ENCODE peak calls at places on chromosomes 2 and 18, in seven cellular contexts. E is AG10803, C is retinal pigment epithelial cell, T is pancreas, P is upper lobe of right lung, H is heart right ventricle, X is adrenal gland. O is an unnamed sample.

GRCh38 chr2:99365661-99366060 is 28.5 kb downstream of the EIF5B start:
- DNase-seq in X (no peak), C (no peak), T (no peak), P (no peak), E (no peak), H (no peak), O (no peak)

GRCh38 chr2:240360645-240361475 is 74.6 kb upstream of the GPC1 start:
- DNase-seq in E (no peak), C (no peak), P (no peak), T (no peak), X (no peak), H (no peak), O (no peak)

GRCh38 chr2:47559079-47559684 is 156.2 kb downstream of the MSH2 start:
- DNase-seq in H (no peak), P (no peak), T (no peak), E (no peak), C (peak), X (peak), O (no peak)

GRCh38 chr2:68839260-68839833 is 31.9 kb downstream of the BMP10 start:
- DNase-seq in T (no peak), X (no peak), P (no peak), C (no peak), H (no peak), E (no peak), O (peak)

GRCh38 chr2:112096098-112096497 is 41.0 kb downstream of the TMEM87B start:
- DNase-seq in E (peak), C (no peak), T (no peak), H (no peak), P (no peak), X (no peak), O (no peak)

GRCh38 chr2:111032721-111033532 is 87.8 kb upstream of the BCL2L11 start:
- DNase-seq in T (peak), C (no peak), E (no peak), H (no peak), X (no peak), P (no peak), O (no peak)

GRCh38 chr2:216082805-216083204 is 1.1 kb downstream of the TMEM169 start:
- DNase-seq in E (no peak), H (no peak), T (no peak), P (no peak), C (no peak), X (peak), O (peak)

GRCh38 chr2:127233710-127234109 is 13.6 kb upstream of the CYP27C1 start:
- DNase-seq in T (no peak), X (no peak), P (no peak), C (no peak), H (no peak), E (no peak), O (no peak)

GRCh38 chr18:23835076-23835475 is 145.8 kb downstream of the LAMA3 start:
- DNase-seq in T (no peak), P (no peak), X (no peak), C (no peak), H (no peak), E (no peak), O (no peak)

GRCh38 chr2:13558368-13558767 is 841.6 kb downstream of the TRIB2 start:
- DNase-seq in H (no peak), C (peak), P (no peak), X (no peak), T (no peak), E (no peak), O (no peak)

GRCh38 chr2:205683991-205684390 is 1.7 kb downstream of the NRP2 start:
- DNase-seq in X (no peak), C (no peak), E (no peak), P (no peak), T (no peak), H (no peak), O (no peak)

GRCh38 chr2:178403671-178404379 is 47.1 kb downstream of the PRKRA start:
- DNase-seq in C (no peak), P (no peak), X (no peak), E (peak), H (no peak), T (no peak), O (no peak)

GRCh38 chr2:188181035-188181434 is 110.6 kb upstream of the GULP1 start:
- DNase-seq in H (no peak), P (no peak), X (no peak), T (no peak), E (no peak), C (no peak), O (no peak)

GRCh38 chr2:201618744-201619654 is 24.3 kb downstream of the TMEM237 start:
- DNase-seq in X (peak), C (no peak), E (peak), P (peak), H (peak), T (peak), O (peak)

GRCh38 chr2:229170907-229171306 is 100.2 kb downstream of the PID1 start:
- DNase-seq in P (no peak), X (no peak), C (no peak), H (no peak), E (no peak), T (no peak), O (no peak)

GRCh38 chr2:190199109-190199508 is 120.5 kb downstream of the HIBCH start:
- DNase-seq in H (no peak), P (no peak), T (no peak), E (no peak), X (no peak), C (no peak), O (no peak)

GRCh38 chr18:70981400-70982140 is 692.7 kb downstream of the SOCS6 start:
- DNase-seq in E (no peak), C (no peak), P (no peak), T (no peak), X (no peak), H (no peak), O (no peak)

GRCh38 chr2:20424300-20425290 is 22.3 kb upstream of the RHOB start:
- DNase-seq in X (peak), C (no peak), H (peak), E (peak), P (peak), T (peak), O (peak)

GRCh38 chr18:9684901-9685738 is 23.0 kb upstream of the RAB31 start:
- DNase-seq in P (peak), H (peak), X (no peak), C (no peak), T (no peak), E (peak), O (no peak)

GRCh38 chr2:1784986-1785617 is 40.8 kb upstream of the PXDN start:
- DNase-seq in E (no peak), C (no peak), H (no peak), T (no peak), P (no peak), X (no peak), O (no peak)

GRCh38 chr2:170142502-170142901 is 35.4 kb upstream of the MYO3B start:
- DNase-seq in P (no peak), T (no peak), X (peak), H (no peak), E (no peak), C (no peak), O (no peak)

GRCh38 chr2:183799761-183800160 is 675.5 kb downstream of the NUP35 start:
- DNase-seq in X (no peak), E (no peak), P (no peak), T (no peak), H (no peak), C (no peak), O (no peak)

GRCh38 chr18:9708882-9709877 is 1.1 kb downstream of the RAB31 start:
- DNase-seq in E (peak), H (peak), P (peak), T (no peak), C (no peak), X (peak), O (peak)

GRCh38 chr2:74865770-74866674 is 32.1 kb downstream of the HK2 start:
- DNase-seq in P (peak), T (no peak), H (no peak), E (no peak), X (no peak), C (no peak), O (no peak)

GRCh38 chr2:165113414-165113813 is 90.4 kb downstream of the SCN3A start:
- DNase-seq in E (peak), P (no peak), C (no peak), T (no peak), X (no peak), H (no peak), O (no peak)

GRCh38 chr2:99389371-99389770 is 52.2 kb downstream of the EIF5B start:
- DNase-seq in P (no peak), C (no peak), E (peak), X (no peak), T (no peak), H (no peak), O (no peak)

GRCh38 chr2:12326449-12327190 is 390.1 kb upstream of the TRIB2 start:
- DNase-seq in X (no peak), P (no peak), H (no peak), E (no peak), C (no peak), T (no peak), O (peak)

GRCh38 chr2:64838817-64839216 is 150.4 kb upstream of the SLC1A4 start:
- DNase-seq in T (no peak), X (peak), P (peak), C (peak), E (peak), H (no peak), O (no peak)

GRCh38 chr2:109260886-109261700 is 132.1 kb downstream of the SH3RF3 start:
- DNase-seq in C (no peak), P (peak), T (peak), X (no peak), E (peak), H (no peak), O (no peak)

GRCh38 chr18:57859314-57859713 is 56.2 kb upstream of the ATP8B1 start:
- DNase-seq in C (no peak), X (peak), E (no peak), T (no peak), H (no peak), P (no peak), O (peak)

GRCh38 chr2:223464071-223464470 is 138.1 kb downstream of the SCG2 start:
- DNase-seq in H (no peak), X (no peak), E (no peak), P (no peak), C (no peak), T (no peak), O (no peak)

GRCh38 chr2:70988726-70989648 is 5.7 kb downstream of the TEX261 start:
- DNase-seq in H (no peak), X (no peak), E (no peak), T (no peak), P (peak), C (no peak), O (no peak)

GRCh38 chr2:133570547-133570946 is 2.3 kb upstream of the NCKAP5 start:
- DNase-seq in P (no peak), H (no peak), E (no peak), C (no peak), T (no peak), X (no peak), O (no peak)

GRCh38 chr2:176246324-176246723 is 22.9 kb upstream of the MTX2 start:
- DNase-seq in E (no peak), X (no peak), H (no peak), P (no peak), T (no peak), C (no peak), O (no peak)

GRCh38 chr2:218721488-218721887 is 10.9 kb downstream of the TTLL4 start:
- DNase-seq in X (no peak), C (no peak), E (no peak), T (no peak), H (no peak), P (no peak), O (no peak)

DNA sequence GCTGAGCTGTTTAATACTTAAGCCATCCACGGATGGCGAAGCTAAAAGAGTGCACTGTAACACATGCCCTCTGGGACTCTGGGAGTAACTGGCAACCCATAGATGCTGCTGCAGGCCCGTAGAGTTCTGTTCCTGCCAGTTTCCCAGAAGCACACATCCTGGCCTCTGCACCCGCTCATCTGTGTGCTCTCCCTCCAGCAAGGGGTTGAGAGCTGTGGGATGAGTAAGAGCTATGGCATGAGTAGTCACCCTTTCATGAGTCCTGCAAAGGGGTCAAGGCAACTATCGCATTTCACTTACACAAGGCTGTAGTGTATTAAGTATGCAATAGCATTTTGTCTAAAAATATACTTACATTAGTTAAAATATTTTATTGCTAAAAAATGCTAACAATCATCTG is 1341.8 kb upstream of the NXPH2 start:
- DNase-seq in E (no peak), H (no peak), T (no peak), X (peak), P (no peak), C (no peak), O (no peak)
- TF ChIP-seq CTCF in E (no peak), H (no peak), T (no peak), X (no peak), P (no peak), C (no peak), O (no peak)

GRCh38 chr2:95052804-95053535 is 27.5 kb downstream of the MAL start:
- DNase-seq in T (no peak), H (no peak), E (no peak), C (no peak), X (no peak), P (peak), O (no peak)
- TF ChIP-seq CTCF in T (no peak), H (no peak), E (no peak), C (no peak), X (no peak), P (no peak), O (no peak)

GRCh38 chr18:34511879-34512278 is 198.2 kb upstream of the DTNA start:
- DNase-seq in C (no peak), H (no peak), X (no peak), T (no peak), P (no peak), E (no peak), O (no peak)
- TF ChIP-seq CTCF in C (no peak), H (no peak), X (no peak), T (no peak), P (no peak), E (no peak), O (no peak)

GRCh38 chr2:30255026-30255425 is 23.7 kb downstream of the LBH start:
- DNase-seq in X (no peak), H (no peak), P (no peak), C (no peak), E (no peak), T (no peak), O (no peak)
- TF ChIP-seq CTCF in X (no peak), H (no peak), P (no peak), C (no peak), E (no peak), T (no peak), O (no peak)

GRCh38 chr2:104758199-104758620 is 95.7 kb upstream of the POU3F3 start:
- DNase-seq in X (no peak), T (no peak), P (no peak), H (no peak), E (peak), C (no peak), O (no peak)
- TF ChIP-seq CTCF in X (no peak), T (no peak), P (no peak), H (no peak), E (no peak), C (no peak), O (no peak)

DNA sequence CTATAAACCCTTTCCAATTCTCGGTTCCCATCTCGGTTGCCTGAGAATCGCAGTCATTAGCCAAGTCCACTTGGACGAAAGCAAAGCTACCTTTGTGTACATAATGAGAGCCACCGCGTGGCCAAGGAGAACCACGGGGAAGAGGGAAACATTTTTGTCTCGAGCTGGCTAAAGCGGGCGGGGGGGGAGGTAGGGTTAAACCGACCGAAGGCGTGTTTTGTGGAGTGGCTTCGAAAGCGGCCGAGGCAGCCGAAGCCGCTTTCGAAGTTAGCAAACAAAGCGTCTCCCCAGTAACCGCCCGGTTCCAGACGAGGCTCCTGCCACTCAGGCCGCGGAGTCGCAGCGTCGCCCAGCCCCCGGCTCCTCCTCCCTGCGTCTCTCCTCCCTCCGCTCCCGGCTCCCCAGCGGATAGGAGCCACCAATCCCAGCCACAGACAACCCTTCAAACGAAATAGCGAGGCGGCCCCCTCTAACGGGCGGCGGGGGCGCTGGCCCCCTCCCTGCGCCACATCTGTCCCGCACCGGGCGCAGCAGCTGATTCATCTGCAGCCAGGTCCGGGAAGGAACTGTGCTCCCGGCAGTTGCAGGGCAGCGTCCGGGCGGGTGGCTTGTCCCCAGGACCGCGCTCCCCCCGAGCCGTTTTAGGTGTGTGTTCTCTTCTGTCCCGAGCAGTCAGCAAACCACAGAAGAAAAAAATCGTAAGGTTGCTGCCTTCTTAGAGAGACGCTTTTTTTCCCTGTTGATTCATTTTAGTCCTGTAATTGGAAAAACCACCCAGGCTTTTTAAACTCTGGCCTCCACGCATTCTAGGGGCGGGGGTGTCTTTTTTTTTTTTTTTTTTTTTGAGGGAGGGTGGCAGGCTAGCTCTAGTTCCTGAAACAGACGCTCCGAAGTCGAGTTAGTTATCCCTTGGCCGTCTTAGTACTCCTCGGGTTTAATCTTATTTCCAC is 1.8 kb upstream of the TGIF1 start:
- DNase-seq in P (peak), H (peak), T (peak), E (peak), X (peak), C (peak), O (peak)
- TF ChIP-seq CTCF in P (peak), H (no peak), T (no peak), E (peak), X (no peak), C (peak), O (peak)

GRCh38 chr2:234458466-234458865 is 38.4 kb downstream of the ARL4C start:
- DNase-seq in H (no peak), P (no peak), C (no peak), E (no peak), T (no peak), X (no peak), O (no peak)

GRCh38 chr2:234464291-234464645 is 32.6 kb downstream of the ARL4C start:
- DNase-seq in T (no peak), E (no peak), X (no peak), P (no peak), H (no peak), C (no peak), O (no peak)

GRCh38 chr2:234463626-234464290 is 33.1 kb downstream of the ARL4C start:
- DNase-seq in X (no peak), P (no peak), C (no peak), T (no peak), E (no peak), H (no peak), O (no peak)

GRCh38 chr2:234459401-234460009 is 37.4 kb downstream of the ARL4C start:
- DNase-seq in C (no peak), E (no peak), P (no peak), X (no peak), T (no peak), H (no peak), O (no peak)

DNA sequence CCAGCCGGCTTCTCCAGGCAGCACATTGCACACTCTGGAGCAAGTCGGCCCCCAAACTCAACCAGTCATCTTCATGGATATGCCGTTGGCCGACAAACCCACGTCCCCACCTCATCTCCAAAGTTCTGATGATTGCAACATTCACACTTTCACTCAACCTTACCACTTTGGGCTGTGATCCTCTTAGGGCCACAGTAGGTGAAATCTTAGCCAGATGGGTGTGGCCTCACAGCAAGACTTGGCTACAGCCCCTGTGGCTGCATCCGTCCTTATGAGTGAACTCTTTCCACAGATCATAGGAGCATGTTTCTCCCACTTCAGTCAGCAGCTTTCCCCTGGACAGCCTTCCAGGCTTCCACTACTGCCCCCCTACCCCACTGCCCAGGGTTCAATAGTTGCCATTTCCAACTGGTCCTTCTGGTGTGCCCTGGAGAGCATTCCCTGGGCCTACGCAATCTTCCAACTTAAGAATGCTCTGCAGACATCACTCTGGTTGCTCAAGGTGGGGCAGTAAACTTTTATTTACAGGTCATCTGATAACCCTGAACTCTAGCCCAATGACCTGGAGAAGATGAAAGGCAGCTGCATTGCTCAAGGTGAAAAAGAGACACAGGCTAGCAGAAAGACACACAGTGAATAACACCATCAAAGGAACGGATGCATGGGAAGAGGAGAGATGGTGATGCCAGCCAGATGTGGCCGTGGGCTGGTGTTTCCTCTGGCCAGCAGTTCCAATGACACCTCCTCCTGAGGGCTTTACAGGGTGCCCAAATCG is 34.5 kb downstream of the ARL4C start:
- DNase-seq in T (no peak), C (no peak), H (no peak), E (no peak), P (no peak), X (no peak), O (no peak)
- TF ChIP-seq CTCF in T (no peak), C (no peak), H (no peak), E (no peak), P (no peak), X (no peak), O (no peak)

DNA sequence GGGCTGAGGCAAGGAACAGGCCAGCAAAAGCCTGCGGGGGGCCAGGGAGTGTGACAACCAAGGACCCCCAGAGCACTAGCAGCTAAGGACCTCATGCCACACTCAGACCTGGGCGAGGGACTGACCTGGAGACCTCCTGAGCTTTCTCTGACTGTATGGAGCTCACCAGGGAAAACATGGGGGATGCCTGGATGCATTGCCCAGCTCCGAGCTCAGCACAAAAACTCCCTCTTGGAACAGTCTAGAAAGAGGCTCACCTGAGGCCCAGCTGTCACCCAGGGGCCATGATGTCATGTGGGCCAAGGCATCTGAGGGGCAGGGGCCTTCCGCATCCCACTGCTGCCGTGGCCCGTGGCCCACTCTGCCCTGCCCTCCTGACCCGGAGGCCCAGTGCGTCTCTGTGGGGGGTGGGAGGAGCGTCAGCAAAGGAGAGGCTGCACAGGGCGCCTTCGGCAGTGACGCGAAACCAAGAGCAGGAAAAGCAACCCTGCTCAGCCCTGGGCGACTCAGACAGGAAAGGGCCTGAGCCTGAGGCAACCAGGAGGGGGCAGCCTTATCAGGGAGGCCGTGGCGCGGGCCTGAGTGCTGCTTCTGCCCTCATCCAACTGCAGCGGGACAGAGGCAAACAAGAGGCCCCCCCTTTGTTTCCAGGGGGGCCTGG is 57.3 kb upstream of the ALPP start:
- DNase-seq in X (no peak), T (no peak), C (no peak), P (no peak), H (no peak), E (no peak), O (no peak)
- TF ChIP-seq CTCF in X (no peak), T (no peak), C (peak), P (no peak), H (no peak), E (no peak), O (no peak)

O was measured in GM13976.